ENCODE peak calls at places on chromosomes 16 and 17, in four cellular contexts. One of them, this sample, is unnamed.

GRCh38 chr16:75908718-75909117 is 182.4 kb upstream of the CPHXL start:
- DNase-seq in HepG2: no peak
- DNase-seq in GM12878: no peak
- DNase-seq in H1: no peak
- DNase-seq in this sample: no peak

GRCh38 chr17:11485336-11485735 is 112.9 kb upstream of the DNAH9 start:
- DNase-seq in HepG2: no peak
- DNase-seq in GM12878: no peak
- DNase-seq in H1: no peak
- DNase-seq in this sample: no peak

GRCh38 chr16:85534536-85535351 is 78.4 kb upstream of the GSE1 start:
- DNase-seq in HepG2: no peak
- DNase-seq in GM12878: no peak
- DNase-seq in H1: no peak
- DNase-seq in this sample: no peak

GRCh38 chr17:45019177-45019711 is 32.2 kb downstream of the DCAKD start:
- DNase-seq in HepG2: no peak
- DNase-seq in GM12878: no peak
- DNase-seq in H1: no peak
- DNase-seq in this sample: peak

GRCh38 chr17:37490638-37491614 is 1.2 kb downstream of the DUSP14 start:
- DNase-seq in HepG2: peak
- DNase-seq in GM12878: no peak
- DNase-seq in H1: no peak
- DNase-seq in this sample: peak

GRCh38 chr17:3506054-3506453 is 30.3 kb downstream of the ASPA start:
- DNase-seq in HepG2: peak
- DNase-seq in GM12878: no peak
- DNase-seq in H1: no peak
- DNase-seq in this sample: no peak

GRCh38 chr16:21028728-21029127 is 121.9 kb downstream of the DNAH3 start:
- DNase-seq in HepG2: no peak
- DNase-seq in GM12878: no peak
- DNase-seq in H1: no peak
- DNase-seq in this sample: no peak

GRCh38 chr16:72493681-72494415 is 321.9 kb upstream of the PMFBP1 start:
- DNase-seq in HepG2: no peak
- DNase-seq in GM12878: no peak
- DNase-seq in H1: no peak
- DNase-seq in this sample: no peak

GRCh38 chr16:30947533-30948086 is 1.3 kb upstream of the ORAI3 start:
- DNase-seq in HepG2: no peak
- DNase-seq in GM12878: no peak
- DNase-seq in H1: no peak
- DNase-seq in this sample: no peak

GRCh38 chr17:17892009-17892408 is 55.2 kb upstream of the SREBF1 start:
- DNase-seq in HepG2: no peak
- DNase-seq in GM12878: no peak
- DNase-seq in H1: no peak
- DNase-seq in this sample: no peak

GRCh38 chr16:17173134-17173729 is 297.5 kb downstream of the XYLT1 start:
- DNase-seq in HepG2: peak
- DNase-seq in GM12878: no peak
- DNase-seq in H1: no peak
- DNase-seq in this sample: no peak

GRCh38 chr16:30876867-30877266 is 17.0 kb downstream of the BCL7C start:
- DNase-seq in HepG2: peak
- DNase-seq in GM12878: no peak
- DNase-seq in H1: no peak
- DNase-seq in this sample: peak

GRCh38 chr17:45432405-45433113 is at the start of gene ARHGAP27:
- DNase-seq in HepG2: no peak
- DNase-seq in GM12878: no peak
- DNase-seq in H1: no peak
- DNase-seq in this sample: peak

GRCh38 chr16:12207939-12208338 is 231.4 kb downstream of the SNX29 start:
- DNase-seq in HepG2: no peak
- DNase-seq in GM12878: no peak
- DNase-seq in H1: no peak
- DNase-seq in this sample: no peak

GRCh38 chr16:11697319-11697718 is 29.1 kb downstream of the SNN start:
- DNase-seq in HepG2: no peak
- DNase-seq in GM12878: no peak
- DNase-seq in H1: no peak
- DNase-seq in this sample: no peak

GRCh38 chr17:15892244-15892643 is 52.7 kb upstream of the ADORA2B start:
- DNase-seq in HepG2: no peak
- DNase-seq in GM12878: no peak
- DNase-seq in H1: no peak
- DNase-seq in this sample: no peak
- TF ChIP-seq SUZ12 in HepG2: no peak
- TF ChIP-seq SUZ12 in GM12878: no peak
- TF ChIP-seq SUZ12 in H1: no peak
- TF ChIP-seq SUZ12 in this sample: no peak

DNA sequence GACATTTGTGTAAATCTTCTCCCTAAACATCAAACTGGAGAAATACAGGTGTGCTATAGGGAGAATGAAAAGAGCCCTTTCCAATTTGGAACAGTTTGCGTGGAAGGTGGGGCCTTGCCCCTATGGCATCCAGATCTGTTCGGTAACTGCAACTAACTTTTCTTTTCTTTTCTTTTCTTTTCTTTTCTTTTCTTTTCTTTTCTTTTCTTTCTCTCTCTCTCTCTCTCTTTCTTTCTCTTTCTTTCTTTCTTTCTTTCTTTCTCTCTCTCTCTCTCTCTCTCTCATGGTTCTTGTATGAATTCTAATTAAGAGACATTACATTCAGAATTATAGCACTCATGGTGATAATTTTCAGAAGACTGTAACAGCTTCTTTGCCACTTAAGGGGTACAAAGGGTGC is 69.6 kb downstream of the KSR1 start:
- DNase-seq in HepG2: no peak
- DNase-seq in GM12878: no peak
- DNase-seq in H1: no peak
- DNase-seq in this sample: no peak
- TF ChIP-seq SP1 in HepG2: no peak
- TF ChIP-seq SP1 in GM12878: no peak
- TF ChIP-seq SP1 in H1: no peak
- TF ChIP-seq SP1 in this sample: no peak

GRCh38 chr16:84058664-84059063 is 16.1 kb upstream of the SLC38A8 start:
- DNase-seq in HepG2: no peak
- DNase-seq in GM12878: no peak
- DNase-seq in H1: no peak
- DNase-seq in this sample: no peak
- TF ChIP-seq SUZ12 in HepG2: no peak
- TF ChIP-seq SUZ12 in GM12878: no peak
- TF ChIP-seq SUZ12 in H1: no peak
- TF ChIP-seq SUZ12 in this sample: no peak

DNA sequence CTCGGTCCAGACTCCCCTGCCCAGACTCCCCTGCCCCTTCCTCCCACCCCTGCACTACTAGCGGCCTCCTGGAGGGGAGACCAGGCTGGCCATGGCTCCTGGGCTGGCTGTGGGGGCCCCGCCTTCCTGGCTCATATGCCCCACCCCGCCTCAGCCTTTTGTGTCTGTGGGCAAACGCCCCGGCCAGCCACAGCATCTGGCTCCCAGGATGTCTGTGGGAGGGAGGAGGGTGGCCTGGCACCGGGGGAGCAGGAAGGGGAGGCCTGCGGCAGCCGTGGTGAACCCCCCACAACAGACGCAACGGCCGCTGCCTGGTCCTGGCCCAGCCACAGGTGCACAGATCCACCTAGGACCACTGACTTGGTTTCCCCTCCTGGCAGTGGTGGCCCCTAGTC is 32.9 kb downstream of the BAHCC1 start:
- DNase-seq in HepG2: no peak
- DNase-seq in GM12878: no peak
- DNase-seq in H1: no peak
- DNase-seq in this sample: no peak
- TF ChIP-seq SP1 in HepG2: no peak
- TF ChIP-seq SP1 in GM12878: no peak
- TF ChIP-seq SP1 in H1: no peak
- TF ChIP-seq SP1 in this sample: no peak

This sample was measured in HEK293T.